ENCODE peak calls at places on chromosomes 12 and 14, in nine cellular contexts. One of them, this sample, is unnamed.

GRCh38 chr12:41055875-41056577 is 132.1 kb upstream of the PDZRN4 start:
- DNase-seq in cardiac muscle cell: no peak
- DNase-seq in astrocyte of the spinal cord: peak
- DNase-seq in tibial artery: no peak
- DNase-seq in ascending aorta: no peak
- DNase-seq in psoas muscle: no peak
- DNase-seq in natural killer cell: no peak
- DNase-seq in A549: no peak
- DNase-seq in GM10248: no peak
- DNase-seq in this sample: no peak

GRCh38 chr12:2679816-2680675 is 114.7 kb upstream of the FKBP4 start:
- DNase-seq in tibial artery: no peak
- DNase-seq in GM10248: no peak
- DNase-seq in astrocyte of the spinal cord: no peak
- DNase-seq in cardiac muscle cell: no peak
- DNase-seq in natural killer cell: no peak
- DNase-seq in A549: no peak
- DNase-seq in ascending aorta: peak
- DNase-seq in psoas muscle: no peak
- DNase-seq in this sample: no peak

GRCh38 chr12:47547077-47547476 is 158.8 kb downstream of the RPAP3 start:
- DNase-seq in GM10248: no peak
- DNase-seq in ascending aorta: no peak
- DNase-seq in A549: peak
- DNase-seq in natural killer cell: no peak
- DNase-seq in cardiac muscle cell: no peak
- DNase-seq in astrocyte of the spinal cord: peak
- DNase-seq in tibial artery: no peak
- DNase-seq in psoas muscle: no peak
- DNase-seq in this sample: no peak

GRCh38 chr14:68686212-68686478 is 106.7 kb downstream of the ZFP36L1 start:
- DNase-seq in astrocyte of the spinal cord: no peak
- DNase-seq in GM10248: no peak
- DNase-seq in psoas muscle: no peak
- DNase-seq in cardiac muscle cell: no peak
- DNase-seq in natural killer cell: no peak
- DNase-seq in tibial artery: no peak
- DNase-seq in A549: no peak
- DNase-seq in ascending aorta: no peak
- DNase-seq in this sample: no peak

GRCh38 chr12:10551375-10551774 is 45.7 kb downstream of the EIF2S3B start:
- DNase-seq in cardiac muscle cell: no peak
- DNase-seq in A549: no peak
- DNase-seq in GM10248: no peak
- DNase-seq in astrocyte of the spinal cord: no peak
- DNase-seq in natural killer cell: no peak
- DNase-seq in psoas muscle: no peak
- DNase-seq in tibial artery: no peak
- DNase-seq in ascending aorta: no peak
- DNase-seq in this sample: no peak

GRCh38 chr14:76045773-76046172 is 60.2 kb downstream of the IFT43 start:
- DNase-seq in cardiac muscle cell: no peak
- DNase-seq in natural killer cell: no peak
- DNase-seq in GM10248: no peak
- DNase-seq in psoas muscle: no peak
- DNase-seq in ascending aorta: no peak
- DNase-seq in tibial artery: no peak
- DNase-seq in astrocyte of the spinal cord: no peak
- DNase-seq in A549: no peak
- DNase-seq in this sample: no peak

GRCh38 chr14:87916103-87916885 is 76.7 kb downstream of the GALC start:
- DNase-seq in cardiac muscle cell: no peak
- DNase-seq in astrocyte of the spinal cord: no peak
- DNase-seq in A549: no peak
- DNase-seq in natural killer cell: no peak
- DNase-seq in psoas muscle: peak
- DNase-seq in ascending aorta: no peak
- DNase-seq in GM10248: no peak
- DNase-seq in tibial artery: no peak
- DNase-seq in this sample: no peak

GRCh38 chr12:3834774-3835173 is 38.4 kb downstream of the PARP11 start:
- DNase-seq in ascending aorta: no peak
- DNase-seq in cardiac muscle cell: no peak
- DNase-seq in tibial artery: no peak
- DNase-seq in astrocyte of the spinal cord: no peak
- DNase-seq in natural killer cell: no peak
- DNase-seq in GM10248: no peak
- DNase-seq in psoas muscle: no peak
- DNase-seq in A549: no peak
- DNase-seq in this sample: no peak

GRCh38 chr12:113239811-113240331 is 18.6 kb downstream of the TPCN1 start:
- DNase-seq in psoas muscle: no peak
- DNase-seq in ascending aorta: no peak
- DNase-seq in A549: no peak
- DNase-seq in tibial artery: no peak
- DNase-seq in astrocyte of the spinal cord: no peak
- DNase-seq in GM10248: no peak
- DNase-seq in natural killer cell: no peak
- DNase-seq in cardiac muscle cell: peak
- DNase-seq in this sample: no peak

GRCh38 chr14:80390911-80391310 is 179.6 kb upstream of the DIO2 start:
- DNase-seq in psoas muscle: no peak
- DNase-seq in cardiac muscle cell: no peak
- DNase-seq in astrocyte of the spinal cord: peak
- DNase-seq in GM10248: no peak
- DNase-seq in tibial artery: no peak
- DNase-seq in natural killer cell: no peak
- DNase-seq in A549: peak
- DNase-seq in ascending aorta: no peak
- DNase-seq in this sample: no peak

GRCh38 chr12:31339831-31340622 is 14.1 kb upstream of the SINHCAF start:
- DNase-seq in astrocyte of the spinal cord: no peak
- DNase-seq in psoas muscle: no peak
- DNase-seq in cardiac muscle cell: no peak
- DNase-seq in GM10248: no peak
- DNase-seq in ascending aorta: no peak
- DNase-seq in A549: no peak
- DNase-seq in natural killer cell: no peak
- DNase-seq in tibial artery: no peak
- DNase-seq in this sample: no peak

GRCh38 chr14:64973026-64973442 is 898 bp upstream of the RAB15 start:
- DNase-seq in psoas muscle: no peak
- DNase-seq in astrocyte of the spinal cord: no peak
- DNase-seq in natural killer cell: no peak
- DNase-seq in tibial artery: no peak
- DNase-seq in ascending aorta: no peak
- DNase-seq in cardiac muscle cell: no peak
- DNase-seq in A549: no peak
- DNase-seq in GM10248: no peak
- DNase-seq in this sample: no peak

GRCh38 chr12:24562761-24563392 is 386.0 kb downstream of the BCAT1 start:
- DNase-seq in A549: peak
- DNase-seq in astrocyte of the spinal cord: peak
- DNase-seq in cardiac muscle cell: peak
- DNase-seq in ascending aorta: peak
- DNase-seq in tibial artery: peak
- DNase-seq in natural killer cell: no peak
- DNase-seq in psoas muscle: peak
- DNase-seq in GM10248: peak
- DNase-seq in this sample: no peak

GRCh38 chr14:61145258-61145902 is 135.8 kb downstream of the TMEM30B start:
- DNase-seq in astrocyte of the spinal cord: peak
- DNase-seq in ascending aorta: no peak
- DNase-seq in tibial artery: no peak
- DNase-seq in A549: no peak
- DNase-seq in psoas muscle: no peak
- DNase-seq in cardiac muscle cell: no peak
- DNase-seq in natural killer cell: no peak
- DNase-seq in GM10248: no peak
- DNase-seq in this sample: no peak

GRCh38 chr14:34754687-34755086 is 40.3 kb upstream of the CFL2 start:
- DNase-seq in psoas muscle: no peak
- DNase-seq in tibial artery: no peak
- DNase-seq in cardiac muscle cell: no peak
- DNase-seq in GM10248: no peak
- DNase-seq in natural killer cell: no peak
- DNase-seq in A549: no peak
- DNase-seq in ascending aorta: no peak
- DNase-seq in astrocyte of the spinal cord: no peak
- DNase-seq in this sample: no peak

GRCh38 chr14:34749408-34749807 is 35.0 kb upstream of the CFL2 start:
- DNase-seq in GM10248: no peak
- DNase-seq in psoas muscle: no peak
- DNase-seq in tibial artery: no peak
- DNase-seq in A549: no peak
- DNase-seq in cardiac muscle cell: no peak
- DNase-seq in ascending aorta: no peak
- DNase-seq in astrocyte of the spinal cord: no peak
- DNase-seq in natural killer cell: no peak
- DNase-seq in this sample: no peak

GRCh38 chr14:34750233-34750632 is 35.8 kb upstream of the CFL2 start:
- DNase-seq in tibial artery: no peak
- DNase-seq in astrocyte of the spinal cord: no peak
- DNase-seq in ascending aorta: no peak
- DNase-seq in psoas muscle: no peak
- DNase-seq in GM10248: no peak
- DNase-seq in cardiac muscle cell: no peak
- DNase-seq in A549: no peak
- DNase-seq in natural killer cell: no peak
- DNase-seq in this sample: no peak

GRCh38 chr14:34755215-34755614 is 40.8 kb upstream of the CFL2 start:
- DNase-seq in tibial artery: no peak
- DNase-seq in psoas muscle: no peak
- DNase-seq in astrocyte of the spinal cord: no peak
- DNase-seq in A549: no peak
- DNase-seq in natural killer cell: no peak
- DNase-seq in cardiac muscle cell: no peak
- DNase-seq in GM10248: no peak
- DNase-seq in ascending aorta: no peak
- DNase-seq in this sample: no peak

DNA sequence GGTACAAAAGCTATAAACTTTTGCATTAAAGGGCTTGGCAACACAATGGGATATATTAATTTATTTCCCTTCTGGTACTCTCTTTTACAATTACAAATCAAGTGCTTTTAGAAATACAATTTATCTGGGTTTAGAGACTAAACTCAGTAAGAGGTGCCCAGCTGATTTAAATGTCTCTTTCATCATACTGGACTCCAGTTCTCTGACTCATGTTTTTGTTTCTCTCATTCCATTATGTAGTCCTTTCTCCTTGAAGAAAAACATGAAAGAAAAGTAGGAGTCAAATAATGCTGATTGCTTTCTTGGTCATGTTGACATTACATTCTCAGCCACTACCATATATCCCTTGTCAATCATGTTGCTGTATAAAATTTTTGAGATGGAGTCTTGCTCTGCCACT is 36.3 kb upstream of the CFL2 start:
- DNase-seq in ascending aorta: no peak
- DNase-seq in tibial artery: no peak
- DNase-seq in A549: no peak
- DNase-seq in psoas muscle: no peak
- DNase-seq in cardiac muscle cell: no peak
- DNase-seq in astrocyte of the spinal cord: peak
- DNase-seq in natural killer cell: no peak
- DNase-seq in GM10248: no peak
- DNase-seq in this sample: no peak
- TF ChIP-seq CTCF in ascending aorta: no peak
- TF ChIP-seq CTCF in tibial artery: no peak
- TF ChIP-seq CTCF in A549: no peak
- TF ChIP-seq CTCF in psoas muscle: no peak
- TF ChIP-seq CTCF in cardiac muscle cell: no peak
- TF ChIP-seq CTCF in astrocyte of the spinal cord: no peak
- TF ChIP-seq CTCF in natural killer cell: no peak
- TF ChIP-seq CTCF in GM10248: no peak
- TF ChIP-seq CTCF in this sample: no peak

GRCh38 chr12:18222699-18223098 is 38.6 kb upstream of the PIK3C2G start:
- DNase-seq in psoas muscle: no peak
- DNase-seq in A549: no peak
- DNase-seq in astrocyte of the spinal cord: no peak
- DNase-seq in tibial artery: no peak
- DNase-seq in GM10248: no peak
- DNase-seq in ascending aorta: no peak
- DNase-seq in natural killer cell: no peak
- DNase-seq in cardiac muscle cell: no peak
- DNase-seq in this sample: no peak
- TF ChIP-seq CTCF in psoas muscle: no peak
- TF ChIP-seq CTCF in A549: no peak
- TF ChIP-seq CTCF in astrocyte of the spinal cord: no peak
- TF ChIP-seq CTCF in tibial artery: no peak
- TF ChIP-seq CTCF in GM10248: no peak
- TF ChIP-seq CTCF in ascending aorta: no peak
- TF ChIP-seq CTCF in natural killer cell: no peak
- TF ChIP-seq CTCF in cardiac muscle cell: no peak
- TF ChIP-seq CTCF in this sample: no peak

GRCh38 chr14:22552001-22552826 is 36.8 kb downstream of the DAD1 start:
- DNase-seq in psoas muscle: no peak
- DNase-seq in cardiac muscle cell: no peak
- DNase-seq in natural killer cell: no peak
- DNase-seq in A549: no peak
- DNase-seq in GM10248: no peak
- DNase-seq in tibial artery: no peak
- DNase-seq in ascending aorta: peak
- DNase-seq in astrocyte of the spinal cord: no peak
- DNase-seq in this sample: no peak
- TF ChIP-seq CTCF in psoas muscle: no peak
- TF ChIP-seq CTCF in cardiac muscle cell: no peak
- TF ChIP-seq CTCF in natural killer cell: no peak
- TF ChIP-seq CTCF in A549: no peak
- TF ChIP-seq CTCF in GM10248: no peak
- TF ChIP-seq CTCF in tibial artery: no peak
- TF ChIP-seq CTCF in ascending aorta: no peak
- TF ChIP-seq CTCF in astrocyte of the spinal cord: no peak
- TF ChIP-seq CTCF in this sample: no peak

DNA sequence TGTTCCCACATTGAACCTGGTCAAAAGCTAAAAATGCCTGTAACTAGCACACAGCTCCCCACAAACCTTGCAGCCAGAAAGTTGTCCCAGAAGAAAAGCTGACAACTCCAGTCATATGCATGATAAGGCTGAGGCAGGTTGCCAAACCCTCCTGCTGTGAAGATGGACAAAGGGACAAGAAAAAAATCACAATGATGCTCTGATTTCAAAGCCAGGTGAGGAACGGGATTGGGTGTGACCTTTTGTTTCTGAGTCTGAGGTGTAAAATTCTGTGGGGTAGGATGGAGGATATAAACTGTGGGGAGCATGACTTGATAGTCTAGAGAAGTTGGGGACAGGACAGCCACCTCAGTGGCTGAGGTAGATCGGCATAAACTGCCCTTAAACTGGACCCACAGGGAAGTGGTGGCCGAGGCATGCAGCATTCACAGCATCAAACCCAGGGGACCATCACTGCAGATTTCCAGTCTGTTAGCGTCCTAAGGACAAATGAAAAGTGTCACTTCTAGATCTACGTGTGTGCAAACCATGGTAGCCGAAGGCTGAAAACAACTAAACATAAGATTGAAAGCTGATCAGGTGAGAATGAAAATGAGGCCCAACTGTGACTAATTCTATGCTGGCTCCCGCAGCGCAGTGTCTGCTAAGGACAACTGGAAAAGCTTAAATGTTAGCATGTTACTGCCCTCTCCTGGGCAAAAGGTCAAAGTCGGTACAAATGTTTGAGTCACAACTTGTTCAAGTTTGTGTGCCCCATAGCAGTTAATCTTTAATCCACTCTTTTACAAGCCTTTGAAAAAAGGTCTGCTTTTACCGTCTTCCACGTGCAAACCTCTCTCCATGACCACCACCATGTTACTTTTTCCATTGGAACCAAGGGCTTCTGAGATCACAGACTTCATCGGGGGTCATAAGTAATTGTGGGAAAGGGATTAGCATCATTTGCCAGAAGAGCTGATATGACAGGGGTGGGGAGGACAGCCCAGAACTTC is 39.8 kb downstream of the GRIN2B start:
- DNase-seq in GM10248: peak
- DNase-seq in tibial artery: peak
- DNase-seq in psoas muscle: no peak
- DNase-seq in astrocyte of the spinal cord: peak
- DNase-seq in ascending aorta: no peak
- DNase-seq in A549: peak
- DNase-seq in cardiac muscle cell: peak
- DNase-seq in natural killer cell: no peak
- DNase-seq in this sample: no peak
- TF ChIP-seq CTCF in GM10248: peak
- TF ChIP-seq CTCF in tibial artery: no peak
- TF ChIP-seq CTCF in psoas muscle: no peak
- TF ChIP-seq CTCF in astrocyte of the spinal cord: no peak
- TF ChIP-seq CTCF in ascending aorta: no peak
- TF ChIP-seq CTCF in A549: peak
- TF ChIP-seq CTCF in cardiac muscle cell: peak
- TF ChIP-seq CTCF in natural killer cell: no peak
- TF ChIP-seq CTCF in this sample: no peak